ENCODE peak calls at places on chromosomes 6 and 20, in ten cellular contexts. X is heart left ventricle, N is A549, P is endothelial cell of umbilical vein, H is GM12891, E is GM12878, Z is uterus, J is ovary, V is testis, M is upper lobe of left lung. Y is an unnamed sample.

GRCh38 chr6:146028250-146028789 is 542 bp upstream of the GRM1 start:
- DNase-seq in N (peak), Z (peak), X (peak), E (no peak), V (peak), M (peak), P (peak), J (peak), H (peak), Y (peak)

GRCh38 chr6:21305827-21306469 is 287.6 kb upstream of the SOX4 start:
- DNase-seq in V (no peak), H (no peak), E (no peak), X (no peak), Z (no peak), M (no peak), P (no peak), N (no peak), J (no peak), Y (no peak)

GRCh38 chr6:131628726-131629125 is 684 bp upstream of the MED23 start:
- DNase-seq in V (no peak), M (no peak), E (no peak), J (no peak), X (no peak), P (no peak), H (no peak), N (no peak), Z (no peak), Y (peak)

GRCh38 chr6:170091639-170092579 is 199.0 kb downstream of the DLL1 start:
- DNase-seq in H (no peak), P (no peak), V (peak), J (peak), E (no peak), X (peak), M (no peak), N (no peak), Z (peak), Y (no peak)

GRCh38 chr20:12925863-12926547 is 82.8 kb upstream of the SPTLC3 start:
- DNase-seq in N (no peak), H (no peak), V (no peak), E (no peak), M (no peak), J (no peak), Z (no peak), X (no peak), P (peak), Y (no peak)

GRCh38 chr20:4787825-4788224 is 66.1 kb downstream of the PRND start:
- DNase-seq in M (no peak), Z (no peak), J (no peak), X (no peak), E (no peak), V (no peak), H (no peak), N (no peak), P (no peak), Y (no peak)

GRCh38 chr6:164014716-164015484 is 600.4 kb downstream of the QKI start:
- DNase-seq in V (no peak), E (no peak), J (no peak), N (no peak), P (no peak), M (no peak), H (no peak), Z (no peak), X (peak), Y (no peak)

GRCh38 chr6:157518399-157519250 is 137.6 kb downstream of the ZDHHC14 start:
- DNase-seq in J (peak), N (peak), P (no peak), H (no peak), E (no peak), V (no peak), Z (peak), M (peak), X (peak), Y (no peak)

GRCh38 chr6:143596857-143597256 is 80.9 kb upstream of the PHACTR2 start:
- DNase-seq in Z (peak), J (peak), V (peak), X (peak), P (no peak), N (no peak), H (no peak), M (no peak), E (no peak), Y (no peak)

GRCh38 chr6:70503813-70504465 is 62.8 kb upstream of the SDHAF4 start:
- DNase-seq in Z (no peak), E (no peak), N (no peak), P (no peak), J (no peak), X (no peak), M (no peak), V (no peak), H (no peak), Y (no peak)

GRCh38 chr20:32560989-32561830 is 23.9 kb downstream of the NOL4L start:
- DNase-seq in M (peak), H (no peak), J (no peak), V (no peak), P (no peak), X (no peak), N (no peak), E (no peak), Z (no peak), Y (no peak)

GRCh38 chr6:167252271-167252670 is 38.8 kb upstream of the UNC93A start:
- DNase-seq in Z (no peak), V (no peak), H (no peak), P (no peak), E (no peak), M (no peak), X (no peak), N (no peak), J (no peak), Y (no peak)

GRCh38 chr6:110944681-110945151 is 13.8 kb upstream of the GTF3C6 start:
- DNase-seq in Z (no peak), J (no peak), X (no peak), M (no peak), H (peak), P (peak), V (no peak), N (peak), E (peak), Y (peak)

GRCh38 chr6:47135772-47136171 is 93.6 kb upstream of the ADGRF1 start:
- DNase-seq in Z (no peak), X (no peak), H (no peak), N (peak), V (no peak), P (peak), J (no peak), M (no peak), E (no peak), Y (no peak)

GRCh38 chr20:48891235-48892048 is 30.1 kb upstream of the ARFGEF2 start:
- DNase-seq in H (no peak), N (no peak), P (no peak), X (no peak), J (no peak), Z (no peak), E (no peak), V (no peak), M (no peak), Y (no peak)

GRCh38 chr6:87742106-87742505 is 40.1 kb upstream of the AKIRIN2 start:
- DNase-seq in M (no peak), N (no peak), X (no peak), H (no peak), V (no peak), Z (no peak), P (no peak), J (no peak), E (no peak), Y (peak)

GRCh38 chr6:161303628-161304340 is 29.9 kb upstream of the AGPAT4 start:
- DNase-seq in J (no peak), H (no peak), V (no peak), X (no peak), M (peak), P (no peak), Z (no peak), E (no peak), N (no peak), Y (no peak)

GRCh38 chr6:114008331-114008730 is 37.4 kb upstream of the HDAC2 start:
- DNase-seq in J (no peak), H (no peak), V (no peak), P (peak), N (no peak), E (no peak), Z (no peak), X (no peak), M (no peak), Y (no peak)

GRCh38 chr6:170529839-170530520 is 23.1 kb downstream of the PSMB1 start:
- DNase-seq in V (peak), Z (peak), P (peak), N (peak), M (no peak), E (peak), X (peak), J (peak), H (no peak), Y (peak)

GRCh38 chr6:144215402-144215931 is 65.2 kb downstream of the STX11 start:
- DNase-seq in M (peak), H (peak), N (peak), J (no peak), Z (peak), E (peak), V (peak), X (no peak), P (no peak), Y (peak)

GRCh38 chr6:57021086-57021720 is 25.3 kb upstream of the KIAA1586 start:
- DNase-seq in E (no peak), P (peak), H (peak), X (no peak), M (no peak), V (no peak), J (no peak), Z (no peak), N (peak), Y (peak)

GRCh38 chr6:63441266-63441956 is 121.6 kb upstream of the LGSN start:
- DNase-seq in J (no peak), P (no peak), V (no peak), M (peak), Z (no peak), X (no peak), E (no peak), N (peak), H (no peak), Y (no peak)

GRCh38 chr6:109456283-109456583 is 661 bp upstream of the MICAL1 start:
- DNase-seq in N (no peak), H (no peak), J (no peak), V (peak), Z (no peak), X (no peak), P (no peak), M (no peak), E (no peak), Y (no peak)

GRCh38 chr6:109457596-109457996 is 2.0 kb upstream of the MICAL1 start:
- DNase-seq in P (no peak), V (no peak), J (no peak), H (no peak), N (no peak), Z (no peak), M (no peak), E (no peak), X (no peak), Y (no peak)

GRCh38 chr6:109455502-109456282 is at the start of gene MICAL1:
- DNase-seq in M (peak), Z (peak), V (peak), P (peak), N (peak), H (peak), X (peak), E (peak), J (peak), Y (peak)

GRCh38 chr6:109455161-109455501 is 441 bp downstream of the MICAL1 start:
- DNase-seq in Z (no peak), J (no peak), V (no peak), X (no peak), E (no peak), M (peak), H (no peak), N (no peak), P (peak), Y (no peak)

GRCh38 chr6:109456710-109457595 is 1.4 kb upstream of the MICAL1 start:
- DNase-seq in E (no peak), X (peak), Z (peak), V (peak), H (no peak), P (peak), M (no peak), J (peak), N (no peak), Y (no peak)
- TF ChIP-seq POLR2A in E (no peak), X (no peak), Z (no peak), V (no peak), H (no peak), P (no peak), M (no peak), J (no peak), N (no peak), Y (no peak)

GRCh38 chr6:30570263-30570662 is 979 bp upstream of the ABCF1 start:
- DNase-seq in V (no peak), P (no peak), M (no peak), Z (no peak), N (no peak), X (no peak), J (no peak), E (no peak), H (no peak), Y (peak)

GRCh38 chr6:30573113-30573512 is 1.9 kb downstream of the ABCF1 start:
- DNase-seq in J (no peak), P (no peak), H (no peak), V (no peak), X (no peak), N (no peak), E (no peak), Z (no peak), M (no peak), Y (no peak)

GRCh38 chr6:30570760-30571084 is 520 bp upstream of the ABCF1 start:
- DNase-seq in V (no peak), M (no peak), X (no peak), H (no peak), Z (no peak), J (no peak), P (no peak), E (no peak), N (peak), Y (no peak)

GRCh38 chr6:30572078-30572605 is 900 bp downstream of the ABCF1 start:
- DNase-seq in E (no peak), M (no peak), J (no peak), V (no peak), N (no peak), Z (no peak), H (no peak), X (no peak), P (no peak), Y (no peak)

GRCh38 chr6:30571085-30572077 is at the start of gene ABCF1:
- DNase-seq in X (peak), H (peak), E (peak), P (peak), Z (peak), V (peak), N (peak), M (peak), J (peak), Y (peak)
- TF ChIP-seq POLR2A in X (peak), H (peak), E (peak), P (no peak), Z (peak), V (peak), N (peak), M (peak), J (peak), Y (peak)

GRCh38 chr6:43778976-43779863 is 9.2 kb downstream of the VEGFA start:
- DNase-seq in P (no peak), V (no peak), Z (no peak), X (no peak), M (no peak), J (no peak), N (no peak), H (no peak), E (no peak), Y (no peak)
- TF ChIP-seq POLR2A in P (no peak), V (no peak), Z (no peak), X (no peak), M (no peak), J (no peak), N (no peak), H (no peak), E (no peak), Y (peak)

DNA sequence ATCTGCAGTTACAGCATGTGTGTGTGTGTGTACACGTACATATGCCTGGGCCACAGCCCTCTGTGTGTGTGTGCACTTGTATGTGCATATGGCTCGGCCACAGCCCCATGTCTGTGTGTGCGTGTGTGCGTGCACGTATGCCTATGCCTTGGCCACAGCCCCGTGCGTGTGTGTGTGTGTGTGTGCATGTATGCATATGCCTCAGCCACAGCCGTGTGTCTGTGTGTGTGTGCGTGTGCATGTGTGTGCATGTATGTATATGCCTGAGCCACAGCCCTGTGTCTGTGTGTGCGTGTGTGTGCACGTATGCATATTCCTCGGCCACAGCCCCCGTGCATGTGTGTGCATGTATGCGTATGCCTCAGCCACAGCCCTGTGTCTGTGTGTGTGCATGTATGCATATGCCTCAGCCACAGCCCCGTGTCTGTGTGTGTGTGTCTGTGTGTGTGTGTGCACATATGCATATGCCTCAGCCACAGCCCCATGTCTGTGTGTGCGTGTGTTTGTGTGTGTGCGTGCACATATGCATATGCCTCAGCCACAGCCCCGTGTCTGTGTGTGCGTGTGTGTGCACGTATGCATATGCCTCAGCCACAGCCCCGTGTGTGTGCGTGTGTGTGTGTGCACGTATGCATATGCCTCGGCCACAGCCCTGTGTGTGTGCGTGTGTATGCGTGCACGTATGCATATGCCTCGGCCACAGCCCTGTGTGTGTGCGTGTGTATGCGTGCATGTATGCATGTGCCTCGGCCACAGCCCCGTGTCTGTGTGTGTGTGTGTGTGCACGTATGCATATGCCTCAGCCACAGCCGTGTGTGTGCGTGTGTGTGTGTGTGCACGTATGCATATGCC is 14.6 kb upstream of the C20orf204 start:
- DNase-seq in N (no peak), H (no peak), Z (no peak), P (no peak), E (no peak), X (no peak), V (no peak), J (no peak), M (no peak), Y (no peak)
- TF ChIP-seq POLR2A in N (no peak), H (peak), Z (no peak), P (no peak), E (peak), X (no peak), V (no peak), J (no peak), M (no peak), Y (no peak)

GRCh38 chr6:26538936-26539615 is 910 bp downstream of the HMGN4 start:
- DNase-seq in H (no peak), Z (no peak), V (no peak), E (no peak), P (no peak), X (no peak), N (no peak), M (no peak), J (no peak), Y (peak)

GRCh38 chr6:26537846-26538571 is at the start of gene HMGN4:
- DNase-seq in J (peak), Z (peak), H (peak), V (peak), P (peak), X (peak), N (no peak), E (peak), M (peak), Y (peak)

GRCh38 chr6:26538572-26538902 is 371 bp downstream of the HMGN4 start:
- DNase-seq in N (no peak), V (no peak), H (no peak), X (no peak), Z (no peak), E (no peak), J (no peak), P (no peak), M (no peak), Y (no peak)

GRCh38 chr6:26536571-26537159 is 1.5 kb upstream of the HMGN4 start:
- DNase-seq in J (peak), M (no peak), V (peak), X (no peak), N (no peak), E (no peak), H (no peak), P (peak), Z (peak), Y (peak)

DNA sequence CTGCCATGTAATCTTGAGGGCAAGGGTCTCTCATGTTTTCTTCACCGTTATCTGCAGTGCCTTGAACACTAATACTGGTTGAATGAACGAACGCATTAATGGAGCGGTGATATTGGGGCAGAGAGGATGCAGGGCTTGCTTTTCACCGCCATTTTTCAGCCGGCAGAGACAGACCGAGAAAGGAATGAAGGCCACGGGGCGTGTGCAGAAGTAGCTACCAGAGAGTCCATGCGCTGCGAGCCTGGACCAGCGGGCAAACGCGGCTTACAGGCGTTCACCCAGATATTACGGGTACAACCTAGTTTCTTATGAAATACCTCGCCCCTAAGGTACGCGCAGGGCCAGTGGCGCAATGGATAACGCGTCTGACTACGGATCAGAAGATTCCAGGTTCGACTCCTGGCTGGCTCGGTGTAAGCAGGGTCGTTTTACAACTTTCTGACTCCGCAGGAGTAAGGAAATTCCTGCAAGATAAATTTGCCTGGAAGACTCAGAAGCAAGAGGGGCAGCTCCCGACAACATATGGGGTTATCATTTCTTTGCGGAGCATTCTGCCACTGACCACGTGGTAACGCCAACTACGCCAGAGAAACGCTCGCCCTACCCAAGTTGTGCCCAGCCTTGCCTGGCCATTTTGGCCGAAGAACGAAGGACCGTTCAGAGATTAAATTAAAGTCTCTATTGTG is 863 bp upstream of the HMGN4 start:
- DNase-seq in J (peak), V (peak), H (no peak), P (peak), Z (peak), E (peak), N (no peak), M (peak), X (peak), Y (peak)
- TF ChIP-seq POLR2A in J (peak), V (no peak), H (no peak), P (no peak), Z (no peak), E (peak), N (no peak), M (no peak), X (no peak), Y (peak)

GRCh38 chr6:4533576-4533975 is 242.6 kb upstream of the CDYL start:
- DNase-seq in J (no peak), X (no peak), V (no peak), Z (no peak), E (no peak), M (no peak), P (no peak), N (no peak), H (no peak), Y (no peak)
- TF ChIP-seq POLR2A in J (no peak), X (no peak), V (no peak), Z (no peak), E (no peak), M (no peak), P (no peak), N (no peak), H (no peak), Y (no peak)

Y was measured in erythroblast.